ENCODE peak calls at places on chromosome 4, in seven cellular contexts. O is PC-9, J is IMR-90, Z is hepatocyte, F is tibial artery, Y is dorsolateral prefrontal cortex, W is GM12865. R is an unnamed sample.

GRCh38 chr4:32624943-32625603 is 1904.9 kb downstream of the PCDH7 start:
- DNase-seq in O (no peak), J (no peak), Z (no peak), F (no peak), Y (no peak), W (no peak), R (no peak)

GRCh38 chr4:13963601-13964000 is 336.1 kb upstream of the BOD1L1 start:
- DNase-seq in O (no peak), J (peak; percentile 16), Z (no peak), F (no peak), Y (no peak), W (no peak), R (no peak)

GRCh38 chr4:87502580-87503238 is 26.5 kb downstream of the SPARCL1 start:
- DNase-seq in O (peak; percentile 17), J (peak; percentile 23), Z (no peak), F (no peak), Y (no peak), W (no peak), R (no peak)

GRCh38 chr4:10122236-10122932 is 5.8 kb upstream of the WDR1 start:
- DNase-seq in O (no peak), J (no peak), Z (no peak), F (no peak), Y (no peak), W (no peak), R (no peak)

GRCh38 chr4:41384992-41385391 is 128.3 kb downstream of the UCHL1 start:
- DNase-seq in O (no peak), J (no peak), Z (no peak), F (peak; percentile 78), Y (peak; percentile 59), W (no peak), R (no peak)

GRCh38 chr4:661856-662761 is 12.0 kb downstream of the ATP5ME start:
- DNase-seq in O (no peak), J (no peak), Z (no peak), F (no peak), Y (no peak), W (no peak), R (no peak)

GRCh38 chr4:89469930-89470375 is 162.4 kb upstream of the GPRIN3 start:
- DNase-seq in O (no peak), J (peak; percentile 98), Z (no peak), F (no peak), Y (no peak), W (peak; percentile 46), R (no peak)

GRCh38 chr4:24235609-24236008 is 345.8 kb upstream of the PPARGC1A start:
- DNase-seq in O (no peak), J (peak; percentile 12), Z (peak; percentile 58), F (no peak), Y (no peak), W (no peak), R (no peak)

GRCh38 chr4:77636902-77637301 is 31.3 kb downstream of the CXCL13 start:
- DNase-seq in O (peak; percentile 8), J (peak; percentile 79), Z (peak; percentile 49), F (no peak), Y (no peak), W (no peak), R (no peak)

GRCh38 chr4:80202784-80203553 is 5.7 kb downstream of the PRDM8 start:
- DNase-seq in O (no peak), J (peak; percentile 35), Z (peak; percentile 38), F (peak; percentile 24), Y (no peak), W (peak; percentile 56), R (peak; percentile 79)

GRCh38 chr4:127203561-127204260 is 429.0 kb upstream of the INTU start:
- DNase-seq in O (no peak), J (peak; percentile 86), Z (no peak), F (no peak), Y (no peak), W (no peak), R (no peak)

GRCh38 chr4:68904786-68905185 is 46.8 kb downstream of the UGT2A3 start:
- DNase-seq in O (no peak), J (no peak), Z (peak; percentile 28), F (no peak), Y (no peak), W (peak; percentile 78), R (no peak)

GRCh38 chr4:79211490-79211889 is 114.4 kb downstream of the NAA11 start:
- DNase-seq in O (no peak), J (no peak), Z (no peak), F (no peak), Y (no peak), W (no peak), R (no peak)

GRCh38 chr4:158666892-158667291 is 4.8 kb downstream of the C4orf46 start:
- DNase-seq in O (no peak), J (no peak), Z (no peak), F (no peak), Y (no peak), W (no peak), R (no peak)

GRCh38 chr4:123564758-123565346 is 168.3 kb downstream of the SPRY1 start:
- DNase-seq in O (peak; percentile 48), J (peak; percentile 69), Z (peak; percentile 83), F (peak; percentile 35), Y (no peak), W (peak; percentile 85), R (no peak)

GRCh38 chr4:143207555-143207954 is 22.8 kb downstream of the USP38 start:
- DNase-seq in O (no peak), J (peak; percentile 50), Z (peak; percentile 24), F (no peak), Y (no peak), W (no peak), R (no peak)

GRCh38 chr4:176838611-176839411 is 46.1 kb upstream of the VEGFC start:
- DNase-seq in O (no peak), J (peak; percentile 84), Z (no peak), F (no peak), Y (no peak), W (no peak), R (no peak)

GRCh38 chr4:179130122-179130714 is 1688.0 kb upstream of the AGA start:
- DNase-seq in O (no peak), J (no peak), Z (no peak), F (no peak), Y (no peak), W (peak; percentile 9), R (no peak)

GRCh38 chr4:122218762-122219161 is 66.6 kb downstream of the BLTP1 start:
- DNase-seq in O (no peak), J (peak; percentile 7), Z (peak; percentile 4), F (no peak), Y (no peak), W (peak; percentile 6), R (no peak)

GRCh38 chr4:181967401-181967800 is 275.8 kb upstream of the TENM3 start:
- DNase-seq in O (no peak), J (no peak), Z (no peak), F (no peak), Y (no peak), W (no peak), R (no peak)

GRCh38 chr4:139844459-139845036 is 178.9 kb downstream of the MGST2 start:
- DNase-seq in O (no peak), J (no peak), Z (no peak), F (no peak), Y (no peak), W (no peak), R (no peak)

GRCh38 chr4:5215321-5215720 is 164.0 kb downstream of the STK32B start:
- DNase-seq in O (no peak), J (no peak), Z (no peak), F (no peak), Y (no peak), W (no peak), R (no peak)

GRCh38 chr4:109658871-109659410 is 44.3 kb downstream of the CASP6 start:
- DNase-seq in O (no peak), J (peak; percentile 6), Z (no peak), F (no peak), Y (no peak), W (no peak), R (no peak)
- TF ChIP-seq CTCF in O (no peak), J (peak; percentile 24), Z (peak; percentile 10), F (no peak), Y (peak; percentile 36), W (no peak), R (peak; percentile 34)

DNA sequence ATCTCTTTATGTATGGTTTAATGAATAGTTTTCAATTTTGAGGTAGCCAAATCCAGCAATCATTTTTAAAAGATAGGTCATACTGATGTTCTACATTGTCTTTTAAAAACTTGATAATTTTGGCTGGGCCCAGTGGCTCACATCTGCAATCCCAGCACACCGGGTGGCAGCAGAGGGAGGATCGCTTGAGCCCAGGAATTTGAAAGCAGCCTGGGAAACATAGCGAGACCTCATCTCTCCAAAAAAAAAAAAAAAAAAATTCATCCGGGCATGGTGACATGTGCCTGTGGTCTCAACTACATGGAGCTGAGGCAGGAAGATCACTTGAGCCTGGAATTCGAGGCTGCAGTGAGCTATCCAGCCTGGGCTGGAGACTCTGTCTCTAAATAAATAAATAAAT is 419.8 kb downstream of the GALNTL6 start:
- DNase-seq in O (no peak), J (no peak), Z (no peak), F (no peak), Y (no peak), W (no peak), R (no peak)
- TF ChIP-seq CTCF in O (no peak), J (no peak), Z (peak; percentile 12), F (no peak), Y (no peak), W (no peak), R (peak; percentile 24)

DNA sequence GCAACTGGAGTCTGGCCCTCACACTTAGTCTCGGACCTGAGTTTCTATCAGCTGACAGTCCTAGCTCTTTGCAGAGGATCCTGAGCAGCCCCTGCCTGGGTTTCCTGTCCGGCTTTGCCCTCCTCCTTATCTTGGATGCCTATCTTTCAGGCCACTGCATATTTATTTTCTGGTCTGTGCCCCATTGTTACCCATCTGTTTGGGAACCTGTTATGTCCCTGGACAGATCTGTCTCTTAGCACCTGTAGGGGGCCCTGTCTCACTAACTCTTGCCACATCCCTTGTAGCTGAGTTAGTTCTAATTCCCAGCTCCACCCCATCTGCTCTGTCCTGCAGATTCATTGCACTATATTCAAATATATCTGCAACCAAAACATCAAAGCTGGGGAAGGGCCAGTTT is 514.9 kb upstream of the LCORL start:
- DNase-seq in O (no peak), J (no peak), Z (no peak), F (no peak), Y (no peak), W (no peak), R (no peak)
- TF ChIP-seq CTCF in O (no peak), J (no peak), Z (no peak), F (no peak), Y (no peak), W (no peak), R (no peak)

GRCh38 chr4:102715057-102715456 is 45.7 kb downstream of the MANBA start:
- DNase-seq in O (no peak), J (no peak), Z (no peak), F (no peak), Y (no peak), W (peak; percentile 8), R (no peak)
- TF ChIP-seq CTCF in O (no peak), J (no peak), Z (no peak), F (no peak), Y (no peak), W (no peak), R (no peak)

R was measured in osteocyte.